ENCODE peak calls at places on chromosome 9, in eight cellular contexts. P is OCI-LY7, B is GM23248, U is hepatocyte, M is PC-3, O is GM23338, D is HCT116, A is MM.1S. H is an unnamed sample.

GRCh38 chr9:116605904-116606341 is 81.2 kb upstream of the TRIM32 start:
- DNase-seq in U (no peak), D (no peak), O (peak; percentile 34), A (no peak), B (peak; percentile 21), P (no peak), M (no peak), H (no peak)

GRCh38 chr9:88534456-88535225 is at the start of gene NXNL2:
- DNase-seq in O (peak; percentile 91), D (peak; percentile 64), B (peak; percentile 90), P (no peak), U (peak; percentile 94), M (peak; percentile 76), A (no peak), H (peak; percentile 87)

GRCh38 chr9:12614488-12614887 is 78.7 kb upstream of the TYRP1 start:
- DNase-seq in P (no peak), O (no peak), D (no peak), M (no peak), B (no peak), U (peak; percentile 34), A (no peak), H (no peak)

GRCh38 chr9:85872444-85872843 is 68.5 kb upstream of the NAA35 start:
- DNase-seq in P (no peak), A (no peak), D (no peak), B (peak; percentile 2), O (no peak), M (no peak), U (no peak), H (no peak)

GRCh38 chr9:13387668-13388124 is 108.2 kb upstream of the MPDZ start:
- DNase-seq in D (no peak), M (no peak), A (no peak), P (no peak), U (no peak), B (peak; percentile 74), O (no peak), H (no peak)

GRCh38 chr9:108160039-108160438 is 670.5 kb upstream of the KLF4 start:
- DNase-seq in M (no peak), B (no peak), U (no peak), P (no peak), A (no peak), O (no peak), D (no peak), H (no peak)

GRCh38 chr9:132614324-132614723 is 31.9 kb downstream of the BARHL1 start:
- DNase-seq in M (no peak), A (peak; percentile 23), O (no peak), U (no peak), B (no peak), D (no peak), P (no peak), H (no peak)

GRCh38 chr9:70510157-70510770 is 95.8 kb upstream of the KLF9 start:
- DNase-seq in P (peak; percentile 27), M (no peak), O (peak; percentile 77), A (peak; percentile 10), U (peak; percentile 45), D (peak; percentile 24), B (peak; percentile 45), H (peak; percentile 32)

GRCh38 chr9:123999668-124000067 is 11.9 kb upstream of the LHX2 start:
- DNase-seq in M (no peak), A (no peak), B (no peak), D (no peak), U (no peak), O (peak; percentile 37), P (no peak), H (peak; percentile 54)

GRCh38 chr9:1939926-1940368 is 75.2 kb upstream of the SMARCA2 start:
- DNase-seq in B (peak; percentile 38), U (peak; percentile 68), D (peak; percentile 8), M (peak; percentile 32), A (peak; percentile 78), O (peak; percentile 84), P (peak; percentile 48), H (peak; percentile 69)

GRCh38 chr9:23117621-23118020 is 671.0 kb downstream of the DMRTA1 start:
- DNase-seq in A (no peak), U (peak; percentile 56), B (peak; percentile 77), D (no peak), O (no peak), M (peak; percentile 39), P (no peak), H (no peak)

GRCh38 chr9:107883496-107884120 is 394.0 kb upstream of the KLF4 start:
- DNase-seq in A (no peak), D (no peak), B (no peak), P (no peak), M (no peak), U (peak; percentile 31), O (no peak), H (no peak)

GRCh38 chr9:10045598-10045997 is 567.2 kb downstream of the PTPRD start:
- DNase-seq in U (peak; percentile 12), M (peak; percentile 28), P (peak; percentile 4), A (peak; percentile 18), D (no peak), B (peak; percentile 36), O (peak; percentile 46), H (no peak)

GRCh38 chr9:123488683-123489321 is 132.8 kb downstream of the CRB2 start:
- DNase-seq in P (no peak), O (no peak), B (no peak), U (no peak), A (no peak), M (no peak), D (no peak), H (peak; percentile 52)

GRCh38 chr9:78614892-78615291 is 318.0 kb downstream of the PSAT1 start:
- DNase-seq in O (no peak), P (no peak), U (no peak), D (no peak), A (no peak), B (peak; percentile 16), M (no peak), H (no peak)

GRCh38 chr9:122180633-122181032 is 20.9 kb downstream of the MORN5 start:
- DNase-seq in P (no peak), A (no peak), D (peak; percentile 4), B (peak; percentile 91), U (peak; percentile 75), O (no peak), M (peak; percentile 70), H (no peak)

GRCh38 chr9:87040410-87041009 is 93.2 kb upstream of the GAS1 start:
- DNase-seq in O (no peak), A (no peak), D (no peak), U (no peak), B (no peak), M (no peak), P (no peak), H (no peak)

GRCh38 chr9:132507670-132508469 is 74.5 kb upstream of the BARHL1 start:
- DNase-seq in P (peak; percentile 77), A (peak; percentile 50), U (peak; percentile 84), M (peak; percentile 75), B (peak; percentile 75), D (peak; percentile 37), O (peak; percentile 89), H (peak; percentile 84)

GRCh38 chr9:7549261-7549660 is 250.3 kb downstream of the DMAC1 start:
- DNase-seq in D (no peak), M (no peak), O (peak; percentile 69), A (peak; percentile 59), P (no peak), B (no peak), U (peak; percentile 34), H (peak; percentile 74)

GRCh38 chr9:93118863-93119702 is 15.0 kb downstream of the NINJ1 start:
- DNase-seq in U (no peak), B (no peak), A (no peak), D (no peak), O (no peak), P (no peak), M (no peak), H (no peak)

GRCh38 chr9:81384911-81385310 is 304.4 kb downstream of the TLE1 start:
- DNase-seq in B (no peak), U (no peak), P (no peak), M (no peak), D (no peak), O (no peak), A (no peak), H (no peak)

GRCh38 chr9:114216081-114216480 is 60.7 kb downstream of the COL27A1 start:
- DNase-seq in A (no peak), P (no peak), O (no peak), D (no peak), B (no peak), M (no peak), U (peak; percentile 74), H (no peak)

GRCh38 chr9:108093773-108094675 is 604.5 kb upstream of the KLF4 start:
- DNase-seq in P (no peak), M (peak; percentile 90), O (no peak), U (peak; percentile 66), A (no peak), B (peak; percentile 52), D (peak; percentile 97), H (no peak)

DNA sequence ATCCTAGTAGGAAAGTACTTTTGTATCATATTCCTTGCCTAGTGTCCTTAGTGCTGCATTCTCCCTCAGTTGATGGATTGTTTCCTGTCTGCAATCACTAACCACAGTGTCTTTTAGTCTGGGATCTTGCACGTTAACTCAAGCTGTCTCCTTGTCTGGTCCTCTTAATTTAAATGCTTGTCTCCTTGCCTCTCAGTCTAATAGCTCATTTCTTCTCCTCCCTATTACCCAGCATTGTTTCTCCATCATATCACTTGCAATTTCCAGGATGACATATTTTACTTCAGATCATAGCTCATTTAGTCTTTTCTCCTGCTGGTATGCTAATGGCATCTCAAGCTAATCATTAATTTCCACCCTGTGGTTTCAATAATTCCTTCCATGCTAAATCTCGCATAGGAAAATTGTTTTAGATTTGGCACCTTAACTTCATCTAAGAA is 2052.0 kb upstream of the C9orf72 start:
- DNase-seq in B (no peak), A (no peak), D (no peak), P (no peak), O (no peak), U (no peak), M (no peak), H (no peak)
- TF ChIP-seq EZH2phosphoT487 in B (no peak), A (no peak), D (no peak), P (no peak), O (no peak), U (no peak), M (no peak), H (no peak)

DNA sequence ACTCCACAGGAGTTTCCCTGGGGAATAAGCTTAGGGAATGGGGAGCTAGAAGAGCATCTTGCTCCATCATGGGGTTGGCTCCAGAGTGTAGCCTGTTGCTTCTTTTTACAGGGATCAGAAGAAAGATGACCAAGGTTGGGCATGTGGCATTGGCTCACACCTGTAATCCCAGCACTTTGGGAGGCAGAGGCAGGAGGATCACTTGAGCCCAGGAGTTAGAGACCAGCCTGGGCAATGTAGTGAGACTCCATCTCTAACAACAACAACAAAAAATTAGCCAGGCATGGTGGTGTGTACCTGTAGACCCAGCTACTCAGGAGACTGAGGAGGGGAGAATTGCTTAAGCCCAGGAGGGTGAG is 18.4 kb downstream of the NUDT2 start:
- DNase-seq in P (no peak), O (no peak), B (no peak), A (no peak), U (no peak), D (no peak), M (no peak), H (no peak)
- H3K27ac ChIP-seq in P (no peak overlapping the region), O (no peak overlapping the region), B (no peak overlapping the region), A (no peak overlapping the region), U (no peak overlapping the region), D (no peak overlapping the region), M (no peak overlapping the region), H (no peak overlapping the region)

GRCh38 chr9:6415266-6415665 is 2.3 kb downstream of the UHRF2 start:
- DNase-seq in A (no peak), U (no peak), O (no peak), M (no peak), D (no peak), P (peak; percentile 27), B (peak; percentile 15), H (no peak)
- TF ChIP-seq EZH2phosphoT487 in A (no peak), U (no peak), O (no peak), M (no peak), D (no peak), P (no peak), B (no peak), H (no peak)

GRCh38 chr9:89646189-89646588 is 41.4 kb downstream of the GADD45G start:
- DNase-seq in U (no peak), A (no peak), B (no peak), O (no peak), P (no peak), M (no peak), D (no peak), H (no peak)
- H3K27ac ChIP-seq in U (no peak overlapping the region), A (no peak overlapping the region), B (no peak overlapping the region), O (no peak overlapping the region), P (no peak overlapping the region), M (no peak overlapping the region), D (no peak overlapping the region), H (no peak overlapping the region)